ENCODE peak calls at places on chromosome 2, in seven cellular contexts. C is aorta, T is heart left ventricle, L is GM23338, M is MM.1S, X is mesendoderm, G is ovary. U is an unnamed sample.

GRCh38 chr2:59926706-59927105 is 626.7 kb downstream of the BCL11A start:
- DNase-seq in T (no peak), M (no peak), X (no peak), C (no peak), L (no peak), G (no peak), U (no peak)

GRCh38 chr2:128236491-128237035 is 82.1 kb downstream of the HS6ST1 start:
- DNase-seq in T (no peak), G (no peak), C (no peak), L (no peak), M (no peak), X (no peak), U (no peak)

GRCh38 chr2:108988076-108988795 is 784 bp downstream of the EDAR start:
- DNase-seq in L (no peak), G (no peak), C (no peak), X (no peak), T (no peak), M (no peak), U (no peak)

GRCh38 chr2:203714112-203714511 is 7.7 kb downstream of the CD28 start:
- DNase-seq in G (no peak), L (no peak), X (no peak), M (no peak), T (no peak), C (no peak), U (no peak)

GRCh38 chr2:166229678-166230023 is 101.8 kb upstream of the SCN1A start:
- DNase-seq in C (no peak), X (no peak), M (no peak), T (no peak), G (no peak), L (no peak), U (no peak)

GRCh38 chr2:66084948-66085590 is 349.9 kb upstream of the MEIS1 start:
- DNase-seq in T (no peak), G (no peak), X (peak; percentile 28), C (no peak), L (no peak), M (no peak), U (no peak)

GRCh38 chr2:62440281-62440946 is 65.6 kb downstream of the TMEM17 start:
- DNase-seq in C (no peak), X (no peak), G (no peak), T (no peak), M (no peak), L (no peak), U (no peak)

GRCh38 chr2:125638345-125638744 is 1017.6 kb upstream of the GYPC start:
- DNase-seq in C (no peak), X (no peak), M (no peak), L (no peak), G (no peak), T (no peak), U (no peak)

GRCh38 chr2:205372141-205372540 is 310.2 kb upstream of the NRP2 start:
- DNase-seq in X (no peak), T (no peak), G (no peak), M (peak; percentile 27), C (no peak), L (no peak), U (no peak)

GRCh38 chr2:127105656-127106456 is 1.1 kb downstream of the BIN1 start:
- DNase-seq in M (no peak), C (peak; percentile 80), L (peak; percentile 77), G (peak; percentile 65), T (peak; percentile 33), X (peak; percentile 75), U (peak; percentile 18)

GRCh38 chr2:127906206-127906926 is 20.6 kb upstream of the AMMECR1L start:
- DNase-seq in X (no peak), L (peak; percentile 55), G (no peak), C (no peak), T (no peak), M (no peak), U (no peak)

GRCh38 chr2:188695953-188696352 is 278.2 kb upstream of the COL3A1 start:
- DNase-seq in L (no peak), T (no peak), G (no peak), X (no peak), M (no peak), C (no peak), U (no peak)

GRCh38 chr2:55419236-55419513 is 481 bp downstream of the CCDC88A start:
- DNase-seq in G (no peak), L (no peak), T (no peak), C (no peak), X (peak; percentile 81), M (no peak), U (peak; percentile 66)

GRCh38 chr2:45134726-45135125 is 125.5 kb upstream of the SIX2 start:
- DNase-seq in C (no peak), L (no peak), M (no peak), X (no peak), T (no peak), G (no peak), U (no peak)

GRCh38 chr2:119218478-119219064 is 5.1 kb upstream of the STEAP3 start:
- DNase-seq in M (no peak), C (no peak), T (peak; percentile 64), L (peak; percentile 39), X (peak; percentile 71), G (peak; percentile 55), U (peak; percentile 64)

GRCh38 chr2:62586981-62587380 is 81.0 kb upstream of the TMEM17 start:
- DNase-seq in T (no peak), X (no peak), L (no peak), G (no peak), C (no peak), M (no peak), U (no peak)

GRCh38 chr2:46299365-46300263 is 2.4 kb downstream of the EPAS1 start:
- DNase-seq in L (peak; percentile 61), C (peak; percentile 89), M (no peak), X (peak; percentile 67), T (peak; percentile 77), G (peak; percentile 75), U (no peak)

GRCh38 chr2:208501217-208501616 is 94.6 kb downstream of the PTH2R start:
- DNase-seq in T (no peak), M (no peak), G (no peak), C (no peak), X (peak; percentile 49), L (peak; percentile 71), U (no peak)

GRCh38 chr2:88517759-88518201 is 65.3 kb upstream of the FOXI3 start:
- DNase-seq in T (no peak), X (peak; percentile 89), C (no peak), G (no peak), L (peak; percentile 59), M (no peak), U (peak; percentile 45)

GRCh38 chr2:238140721-238141540 is 2.5 kb downstream of the KLHL30 start:
- DNase-seq in T (no peak), G (no peak), L (no peak), X (no peak), C (no peak), M (no peak), U (no peak)

GRCh38 chr2:238141541-238142318 is 3.3 kb downstream of the KLHL30 start:
- DNase-seq in M (no peak), X (no peak), C (no peak), G (no peak), T (no peak), L (no peak), U (no peak)

GRCh38 chr2:238138331-238139102 is at the start of gene KLHL30:
- DNase-seq in G (no peak), T (peak; percentile 89), X (no peak), L (no peak), M (no peak), C (peak; percentile 89), U (peak; percentile 37)

GRCh38 chr2:238139141-238139840 is 823 bp downstream of the KLHL30 start:
- DNase-seq in C (no peak), M (peak; percentile 46), L (peak; percentile 62), X (no peak), G (no peak), T (no peak), U (peak; percentile 12)

DNA sequence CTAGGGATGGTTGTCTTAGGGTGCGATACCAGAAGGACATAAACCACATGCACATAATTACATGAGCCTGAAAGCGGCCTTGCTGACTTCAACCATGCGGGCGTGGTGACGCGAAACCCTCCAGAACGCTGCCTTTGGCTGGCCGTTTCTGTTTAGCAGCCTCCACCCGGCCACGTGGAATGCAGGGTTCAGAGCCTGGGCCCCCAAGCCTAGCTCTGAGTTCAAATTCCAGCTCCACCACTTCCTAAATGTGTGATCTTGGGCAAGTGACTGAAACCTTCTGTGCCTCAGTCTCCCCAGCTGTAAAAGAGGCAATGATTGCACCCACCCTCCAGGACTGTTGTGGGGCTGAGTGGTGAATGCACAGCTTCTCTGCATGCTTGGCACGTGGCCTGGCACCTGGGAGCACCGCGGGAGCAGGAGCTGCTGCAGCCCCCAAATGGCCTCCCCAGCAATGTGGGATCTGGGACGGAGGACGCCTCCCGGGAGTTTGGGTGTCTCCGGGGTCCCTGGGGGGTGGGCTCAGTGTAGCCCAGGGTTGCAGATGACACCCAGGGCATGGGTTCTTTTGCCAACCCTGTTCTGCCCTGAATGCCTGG is 1.5 kb downstream of the KLHL30 start:
- DNase-seq in G (no peak), M (no peak), L (no peak), C (no peak), T (no peak), X (no peak), U (no peak)
- H3K4me1 ChIP-seq in G (no peaks in the 10 kb centered on the region), M (no peaks in the 10 kb centered on the region), L (no peaks in the 10 kb centered on the region), C (no peaks in the 10 kb centered on the region), T (peaks cover 49% of the 10 kb centered on the region), X (no peaks in the 10 kb centered on the region), U (no peaks in the 10 kb centered on the region)

DNA sequence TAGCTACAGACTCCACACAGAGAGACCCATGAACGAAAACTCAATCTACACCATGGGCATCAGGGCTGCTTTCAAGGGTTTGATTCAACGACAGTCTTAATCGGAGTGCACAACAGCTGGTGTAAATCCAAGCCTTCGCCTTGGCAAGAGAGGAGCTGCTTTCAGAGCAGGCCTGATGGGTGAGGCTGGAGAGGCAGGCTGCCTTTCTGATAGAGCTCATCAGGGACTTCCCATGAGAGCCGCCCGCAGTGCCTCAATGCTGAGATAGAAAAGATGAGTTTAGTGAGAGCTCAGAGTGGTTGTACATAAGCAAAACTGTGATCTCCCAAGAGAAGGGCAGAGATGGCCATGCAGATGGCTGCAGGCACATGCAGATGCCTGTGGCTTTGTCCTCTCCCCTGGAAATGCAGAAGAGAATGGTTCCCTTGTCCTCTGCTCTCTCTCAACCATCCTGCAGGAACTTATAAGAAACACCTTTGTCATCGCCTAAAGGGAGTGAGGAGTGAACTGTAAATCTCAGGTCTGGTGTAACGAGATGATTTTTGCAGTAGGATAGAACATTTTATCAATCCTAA is 122.1 kb downstream of the ARL4C start:
- DNase-seq in T (no peak), M (no peak), C (no peak), L (no peak), X (no peak), G (no peak), U (no peak)
- H3K27me3 ChIP-seq in T (peaks cover 16% of the 10 kb centered on the region), M (no peaks in the 10 kb centered on the region), C (no peaks in the 10 kb centered on the region), L (no peaks in the 10 kb centered on the region), X (no peaks in the 10 kb centered on the region), G (no peaks in the 10 kb centered on the region), U (no peaks in the 10 kb centered on the region)

GRCh38 chr2:95312543-95313205 is 15.5 kb downstream of the KCNIP3 start:
- DNase-seq in G (no peak), L (no peak), C (no peak), T (no peak), M (no peak), X (no peak), U (no peak)
- H3K4me1 ChIP-seq in G (no peaks in the 10 kb centered on the region), L (no peaks in the 10 kb centered on the region), C (no peaks in the 10 kb centered on the region), T (no peaks in the 10 kb centered on the region), M (no peaks in the 10 kb centered on the region), X (no peaks in the 10 kb centered on the region), U (no peaks in the 10 kb centered on the region)

DNA sequence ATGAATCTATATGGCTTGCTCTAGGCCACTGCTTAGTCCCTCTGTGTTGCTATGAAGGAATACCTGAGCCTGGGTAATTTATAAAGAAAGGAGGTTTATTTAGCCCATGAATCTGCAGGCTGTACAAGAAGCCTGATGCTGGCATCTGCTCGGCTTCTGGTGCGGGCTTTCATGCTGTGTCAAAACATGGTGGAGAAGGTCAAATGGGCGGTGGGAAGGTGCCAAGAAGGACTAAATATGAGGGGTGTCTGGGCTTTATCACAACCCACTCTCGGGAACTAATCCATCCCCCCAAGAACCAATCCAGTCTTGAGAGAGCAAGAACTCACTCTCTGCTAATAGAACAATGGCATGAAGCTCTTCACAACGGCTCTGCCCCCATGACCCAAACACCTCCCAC is 481.6 kb downstream of the EIPR1 start:
- DNase-seq in T (no peak), G (no peak), L (no peak), M (no peak), X (no peak), C (no peak), U (no peak)
- H3K27me3 ChIP-seq in T (no peaks in the 10 kb centered on the region), G (no peaks in the 10 kb centered on the region), L (no peaks in the 10 kb centered on the region), M (no peaks in the 10 kb centered on the region), X (no peaks in the 10 kb centered on the region), C (no peaks in the 10 kb centered on the region), U (no peaks in the 10 kb centered on the region)